ENCODE peak calls at places on chromosomes 12 and 14, in eight cellular contexts. R, P, K, I, U, F, N and X are unnamed samples.

GRCh38 chr12:127773520-127773919 is 493.4 kb upstream of the TMEM132C start:
- DNase-seq in R (no peak), P (no peak), K (no peak), I (peak; percentile 37), U (peak; percentile 79), F (no peak), N (no peak), X (peak; percentile 44)

GRCh38 chr14:31970744-31971143 is 106.4 kb upstream of the ARHGAP5 start:
- DNase-seq in R (no peak), P (no peak), K (no peak), I (no peak), U (no peak), F (no peak), N (no peak), X (no peak)

GRCh38 chr12:125083092-125083491 is 17.9 kb downstream of the AACS start:
- DNase-seq in R (no peak), P (no peak), K (no peak), I (no peak), U (no peak), F (no peak), N (no peak), X (no peak)

GRCh38 chr12:116009805-116010204 is 267.7 kb downstream of the MED13L start:
- DNase-seq in R (no peak), P (no peak), K (no peak), I (no peak), U (no peak), F (no peak), N (no peak), X (no peak)

GRCh38 chr12:123384318-123384993 is 524 bp downstream of the KMT5A start:
- DNase-seq in R (no peak), P (no peak), K (peak; percentile 13), I (no peak), U (peak; percentile 53), F (peak; percentile 19), N (no peak), X (peak; percentile 35)

GRCh38 chr12:79665488-79665887 is 25.3 kb downstream of the PAWR start:
- DNase-seq in R (no peak), P (no peak), K (no peak), I (no peak), U (no peak), F (no peak), N (no peak), X (no peak)

GRCh38 chr12:131044760-131045381 is 91.2 kb downstream of the ADGRD1 start:
- DNase-seq in R (no peak), P (no peak), K (no peak), I (no peak), U (no peak), F (no peak), N (no peak), X (no peak)

GRCh38 chr12:57759360-57759980 is 4.6 kb downstream of the MARCHF9 start:
- DNase-seq in R (no peak), P (no peak), K (peak; percentile 60), I (no peak), U (peak; percentile 49), F (peak; percentile 68), N (no peak), X (peak; percentile 69)

GRCh38 chr14:68986926-68987652 is 8.0 kb upstream of the ACTN1 start:
- DNase-seq in R (no peak), P (no peak), K (no peak), I (no peak), U (no peak), F (no peak), N (no peak), X (no peak)

GRCh38 chr14:100155881-100156645 is 3.4 kb downstream of the DEGS2 start:
- DNase-seq in R (no peak), P (no peak), K (peak; percentile 98), I (no peak), U (no peak), F (no peak), N (no peak), X (no peak)

GRCh38 chr12:2239376-2240010 is 186.7 kb downstream of the CACNA1C start:
- DNase-seq in R (no peak), P (no peak), K (no peak), I (no peak), U (no peak), F (no peak), N (no peak), X (no peak)

GRCh38 chr14:102570334-102570995 is 22.0 kb upstream of the RCOR1 start:
- DNase-seq in R (no peak), P (no peak), K (no peak), I (no peak), U (no peak), F (no peak), N (no peak), X (no peak)

GRCh38 chr14:93041830-93042229 is 73.9 kb downstream of the ITPK1 start:
- DNase-seq in R (no peak), P (no peak), K (no peak), I (no peak), U (no peak), F (no peak), N (no peak), X (no peak)

GRCh38 chr14:100687386-100687785 is 39.3 kb upstream of the DLK1 start:
- DNase-seq in R (no peak), P (no peak), K (no peak), I (no peak), U (no peak), F (no peak), N (no peak), X (no peak)

GRCh38 chr12:99381992-99382391 is 265.6 kb upstream of the GARIN6 start:
- DNase-seq in R (no peak), P (no peak), K (no peak), I (no peak), U (no peak), F (no peak), N (no peak), X (no peak)

GRCh38 chr12:113220593-113221180 is 577 bp upstream of the TPCN1 start:
- DNase-seq in R (no peak), P (no peak), K (no peak), I (no peak), U (no peak), F (peak; percentile 59), N (no peak), X (peak; percentile 28)

GRCh38 chr12:119419371-119419770 is 84.8 kb downstream of the CCDC60 start:
- DNase-seq in R (no peak), P (no peak), K (no peak), I (no peak), U (no peak), F (no peak), N (no peak), X (no peak)